ENCODE peak calls at places on chromosomes 16 and 17, in seven cellular contexts. A is thoracic aorta; B is hepatocyte; W is H7; R is CD8-positive, alpha-beta memory T cell; U is sigmoid colon; Z is astrocyte. Y is an unnamed sample.

GRCh38 chr17:40779181-40779909 is 3.0 kb downstream of the KRT27 start:
- DNase-seq in A (no peak), B (no peak), W (no peak), R (peak; percentile 2), U (no peak), Z (no peak), Y (no peak)

GRCh38 chr17:68033636-68034451 is 1.7 kb upstream of the KPNA2 start:
- DNase-seq in A (no peak), B (peak; percentile 29), W (peak; percentile 87), R (no peak), U (no peak), Z (peak; percentile 77), Y (no peak)

GRCh38 chr17:64159051-64159590 is 29.2 kb upstream of the ERN1 start:
- DNase-seq in A (no peak), B (no peak), W (no peak), R (no peak), U (no peak), Z (no peak), Y (no peak)

GRCh38 chr16:10408824-10409381 is 23.0 kb downstream of the ATF7IP2 start:
- DNase-seq in A (no peak), B (no peak), W (no peak), R (no peak), U (no peak), Z (peak; percentile 39), Y (no peak)

GRCh38 chr16:87077750-87078127 is 239.5 kb downstream of the C16orf95 start:
- DNase-seq in A (no peak), B (no peak), W (no peak), R (no peak), U (peak; percentile 34), Z (no peak), Y (no peak)

GRCh38 chr17:20189979-20190378 is 180.8 kb downstream of the SPECC1 start:
- DNase-seq in A (no peak), B (peak; percentile 32), W (no peak), R (no peak), U (no peak), Z (no peak), Y (no peak)

GRCh38 chr16:3919413-3919812 is 38.9 kb upstream of the CREBBP start:
- DNase-seq in A (no peak), B (no peak), W (no peak), R (no peak), U (peak; percentile 21), Z (no peak), Y (no peak)

GRCh38 chr16:85523602-85524364 is 89.3 kb upstream of the GSE1 start:
- DNase-seq in A (no peak), B (peak; percentile 74), W (peak; percentile 94), R (no peak), U (peak; percentile 79), Z (peak; percentile 20), Y (peak; percentile 82)

GRCh38 chr16:50216231-50216630 is 50.1 kb upstream of the ADCY7 start:
- DNase-seq in A (no peak), B (no peak), W (no peak), R (no peak), U (no peak), Z (no peak), Y (no peak)

GRCh38 chr17:49674507-49674906 is 3.4 kb downstream of the SPOP start:
- DNase-seq in A (no peak), B (no peak), W (no peak), R (no peak), U (no peak), Z (no peak), Y (no peak)

GRCh38 chr16:26787924-26788323 is 278.8 kb upstream of the C16orf82 start:
- DNase-seq in A (no peak), B (no peak), W (no peak), R (no peak), U (no peak), Z (no peak), Y (no peak)

GRCh38 chr16:67389911-67390815 is 3.1 kb downstream of the TPPP3 start:
- DNase-seq in A (no peak), B (no peak), W (peak; percentile 23), R (no peak), U (peak; percentile 75), Z (no peak), Y (peak; percentile 75)

GRCh38 chr16:86033016-86033474 is 134.1 kb downstream of the IRF8 start:
- DNase-seq in A (no peak), B (no peak), W (peak; percentile 73), R (no peak), U (peak; percentile 64), Z (peak; percentile 28), Y (peak; percentile 16)

GRCh38 chr17:73998246-73999220 is 204.9 kb upstream of the RPL38 start:
- DNase-seq in A (no peak), B (peak; percentile 76), W (peak; percentile 91), R (peak; percentile 40), U (no peak), Z (no peak), Y (no peak)

GRCh38 chr16:65967376-65967775 is 399.1 kb upstream of the CDH5 start:
- DNase-seq in A (no peak), B (no peak), W (no peak), R (no peak), U (no peak), Z (peak; percentile 49), Y (no peak)

GRCh38 chr17:51706098-51706497 is 445.8 kb downstream of the UTP18 start:
- DNase-seq in A (no peak), B (no peak), W (no peak), R (no peak), U (no peak), Z (no peak), Y (no peak)

GRCh38 chr16:74605746-74606520 is 981 bp downstream of the GLG1 start:
- DNase-seq in A (no peak), B (no peak), W (no peak), R (peak; percentile 20), U (peak; percentile 61), Z (no peak), Y (peak; percentile 9)

GRCh38 chr17:67050476-67051154 is 6.3 kb downstream of the CACNG1 start:
- DNase-seq in A (no peak), B (no peak), W (peak; percentile 7), R (no peak), U (no peak), Z (no peak), Y (no peak)

GRCh38 chr17:76524598-76525512 is 12.7 kb downstream of the CYGB start:
- DNase-seq in A (no peak), B (no peak), W (no peak), R (no peak), U (no peak), Z (no peak), Y (no peak)

GRCh38 chr17:35537569-35538209 is at the start of gene SLFN12L:
- DNase-seq in A (no peak), B (no peak), W (no peak), R (peak; percentile 45), U (no peak), Z (no peak), Y (no peak)

GRCh38 chr16:87170310-87170709 is 146.9 kb downstream of the C16orf95 start:
- DNase-seq in A (no peak), B (no peak), W (no peak), R (no peak), U (no peak), Z (no peak), Y (no peak)

GRCh38 chr17:17722906-17723353 is 41.7 kb downstream of the RAI1 start:
- DNase-seq in A (no peak), B (no peak), W (peak; percentile 60), R (no peak), U (no peak), Z (no peak), Y (no peak)
- H3K4me3 ChIP-seq in A (peak overlapping the region; percentile 83), B (peak overlapping the region; percentile 65), W (peak overlapping the region; percentile 63), R (peak overlapping the region; percentile 50), U (peak overlapping the region; percentile 63), Z (peak overlapping the region; percentile 63), Y (peak overlapping the region; percentile 56)

DNA sequence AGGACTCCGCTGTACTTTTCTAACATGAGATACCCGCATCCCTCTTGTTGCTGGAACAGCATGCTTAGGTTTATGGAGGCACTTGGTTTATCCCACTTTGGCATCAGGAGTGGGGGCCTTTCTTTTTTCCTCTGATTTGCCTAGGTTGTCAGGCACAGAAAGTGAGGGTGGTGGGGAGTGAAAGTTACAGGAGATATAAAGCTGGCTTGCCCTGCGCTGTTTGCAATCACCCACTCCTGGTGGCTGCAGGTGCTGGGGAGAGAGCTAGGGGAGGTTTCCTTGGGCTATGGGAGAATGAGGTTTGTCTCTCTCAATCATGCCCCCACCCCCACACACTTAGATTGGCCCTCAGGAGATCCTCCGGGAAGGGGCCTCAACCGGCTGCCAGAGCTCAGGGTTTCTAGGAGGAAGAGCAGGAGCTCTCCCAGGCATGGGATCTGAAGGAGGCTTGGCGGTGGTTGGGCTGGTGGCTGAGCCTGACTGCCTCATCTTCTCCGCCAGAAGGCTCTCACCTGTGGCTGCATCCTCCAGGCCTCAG is 1.4 kb downstream of the WSCD1 start:
- DNase-seq in A (no peak), B (no peak), W (no peak), R (no peak), U (no peak), Z (no peak), Y (no peak)
- H3K27me3 ChIP-seq in A (no peaks in the 10 kb centered on the region), B (peaks cover 53% of the 10 kb centered on the region), W (peaks cover 27% of the 10 kb centered on the region), R (peaks cover 6% of the 10 kb centered on the region), U (peaks cover 5% of the 10 kb centered on the region), Z (peaks cover 34% of the 10 kb centered on the region), Y (no peaks in the 10 kb centered on the region)

GRCh38 chr16:79712273-79712672 is 111.7 kb upstream of the MAF start:
- DNase-seq in A (no peak), B (peak; percentile 43), W (no peak), R (no peak), U (no peak), Z (no peak), Y (no peak)
- H3K4me3 ChIP-seq in A (no peak overlapping the region), B (no peak overlapping the region), W (no peak overlapping the region), R (no peak overlapping the region), U (no peak overlapping the region), Z (no peak overlapping the region), Y (no peak overlapping the region)

GRCh38 chr17:79127534-79128135 is 53.0 kb downstream of the ENGASE start:
- DNase-seq in A (no peak), B (no peak), W (peak; percentile 56), R (no peak), U (no peak), Z (no peak), Y (no peak)

GRCh38 chr17:79123988-79124387 is 49.4 kb downstream of the ENGASE start:
- DNase-seq in A (no peak), B (no peak), W (no peak), R (no peak), U (no peak), Z (no peak), Y (no peak)

GRCh38 chr17:79124513-79125209 is 50.0 kb downstream of the ENGASE start:
- DNase-seq in A (no peak), B (no peak), W (no peak), R (no peak), U (no peak), Z (no peak), Y (no peak)

GRCh38 chr17:79125503-79125902 is 50.9 kb downstream of the ENGASE start:
- DNase-seq in A (no peak), B (no peak), W (peak; percentile 79), R (no peak), U (no peak), Z (no peak), Y (no peak)

DNA sequence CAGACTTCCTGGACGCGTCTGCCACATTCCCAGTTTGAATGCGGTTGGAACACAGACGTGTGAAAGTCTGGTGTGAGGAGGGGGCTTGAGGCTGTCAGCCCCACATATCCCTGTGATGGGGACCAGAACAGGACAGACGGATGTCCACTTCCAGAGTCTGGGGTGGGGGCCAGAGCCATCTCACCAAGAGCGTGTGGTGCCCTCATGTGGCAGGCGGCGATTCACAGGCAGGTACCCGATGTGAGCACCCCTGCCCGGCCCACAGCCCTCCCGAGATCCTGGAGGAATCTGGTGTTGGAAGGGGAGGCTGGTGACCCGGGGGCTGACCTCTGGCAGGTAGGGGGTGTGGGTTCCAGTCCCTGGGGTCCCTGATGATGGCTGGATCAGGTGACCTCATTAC is 51.5 kb downstream of the ENGASE start:
- DNase-seq in A (no peak), B (no peak), W (peak; percentile 92), R (no peak), U (no peak), Z (no peak), Y (no peak)
- H3K27me3 ChIP-seq in A (no peaks in the 10 kb centered on the region), B (peaks cover 9% of the 10 kb centered on the region), W (no peaks in the 10 kb centered on the region), R (no peaks in the 10 kb centered on the region), U (no peaks in the 10 kb centered on the region), Z (peaks cover 4% of the 10 kb centered on the region), Y (no peaks in the 10 kb centered on the region)